ENCODE peak calls at places on chromosomes 11 and 22, in six cellular contexts. U, A, R, W, G and M are unnamed samples.

GRCh38 chr11:70517203-70517602 is 118.9 kb downstream of the CTTN start:
- DNase-seq in U (no peak), A (no peak), W (no peak), G (no peak), R (no peak), M (no peak)

GRCh38 chr11:1487851-1488574 is 1.4 kb upstream of the MOB2 start:
- DNase-seq in G (no peak), R (no peak), U (no peak), W (no peak), A (no peak), M (no peak)

GRCh38 chr22:30305519-30305905 is 16.2 kb upstream of the CASTOR1 start:
- DNase-seq in R (peak), U (no peak), G (no peak), A (no peak), W (no peak), M (peak)

GRCh38 chr11:69447786-69448185 is 33.7 kb upstream of the LINC01488 start:
- DNase-seq in A (no peak), U (peak), R (no peak), W (no peak), G (peak), M (no peak)

GRCh38 chr11:20238712-20239111 is 78.4 kb upstream of the DBX1 start:
- DNase-seq in A (peak), U (peak), R (no peak), W (no peak), G (no peak), M (no peak)

GRCh38 chr11:17012712-17013547 is 1.3 kb downstream of the PLEKHA7 start:
- DNase-seq in W (no peak), R (peak), G (peak), A (no peak), U (peak), M (no peak)

GRCh38 chr22:37636186-37636948 is 3.1 kb upstream of the SH3BP1 start:
- DNase-seq in G (peak), U (peak), R (no peak), W (no peak), A (no peak), M (no peak)

GRCh38 chr22:29476116-29476515 is 3.9 kb upstream of the NEFH start:
- DNase-seq in R (peak), A (no peak), G (no peak), U (no peak), W (no peak), M (no peak)

GRCh38 chr11:66368484-66368883 is 3.1 kb downstream of the SLC29A2 start:
- DNase-seq in U (no peak), R (no peak), W (no peak), A (no peak), G (no peak), M (no peak)

GRCh38 chr22:32533265-32534068 is 58.9 kb downstream of the FBXO7 start:
- DNase-seq in U (peak), G (peak), W (no peak), R (no peak), A (no peak), M (no peak)

GRCh38 chr11:3905080-3905953 is 49.9 kb downstream of the STIM1 start:
- DNase-seq in A (no peak), U (peak), W (no peak), R (no peak), G (peak), M (peak)

GRCh38 chr22:49026476-49027121 is 801.1 kb downstream of the BRD1 start:
- DNase-seq in R (peak), W (no peak), A (peak), U (no peak), G (no peak), M (no peak)